ENCODE peak calls at places on chromosomes 2 and 18, in seven cellular contexts. Z is mesothelial cell of epicardium, G is tibial artery, W is HCEC 1CT, N is A549, T is stomach, E is RPMI8226. R is an unnamed sample.
A peak's percentile ranks its signal among the peaks of the same experiment; 100 is the strongest.

GRCh38 chr2:146776589-146776988 is 1068.2 kb upstream of the ACVR2A start:
- DNase-seq in Z (no peak), G (no peak), W (no peak), N (no peak), T (no peak), E (no peak), R (no peak)

GRCh38 chr2:175855794-175856453 is 146.1 kb downstream of the LNPK start:
- DNase-seq in Z (no peak), G (peak; percentile 88), W (peak; percentile 55), N (no peak), T (no peak), E (no peak), R (no peak)

GRCh38 chr18:79200546-79201268 is 131.5 kb downstream of the ATP9B start:
- DNase-seq in Z (peak; percentile 53), G (no peak), W (no peak), N (no peak), T (no peak), E (peak; percentile 10), R (peak; percentile 24)

GRCh38 chr2:119005565-119005964 is 63.6 kb downstream of the MARCO start:
- DNase-seq in Z (peak; percentile 25), G (peak; percentile 23), W (no peak), N (no peak), T (no peak), E (no peak), R (no peak)

GRCh38 chr2:46179037-46179621 is 118.1 kb upstream of the EPAS1 start:
- DNase-seq in Z (no peak), G (peak; percentile 81), W (peak; percentile 94), N (no peak), T (peak; percentile 33), E (no peak), R (no peak)

GRCh38 chr2:19362094-19362649 is 3.7 kb upstream of the OSR1 start:
- DNase-seq in Z (no peak), G (no peak), W (peak; percentile 35), N (no peak), T (no peak), E (peak; percentile 20), R (no peak)

GRCh38 chr2:39118786-39119499 is 1.9 kb downstream of the SOS1 start:
- DNase-seq in Z (no peak), G (no peak), W (no peak), N (peak; percentile 37), T (no peak), E (peak; percentile 31), R (peak; percentile 2)

GRCh38 chr2:74457549-74458131 is 598 bp upstream of the WBP1 start:
- DNase-seq in Z (peak; percentile 80), G (peak; percentile 80), W (no peak), N (peak; percentile 53), T (peak; percentile 74), E (peak; percentile 74), R (peak; percentile 66)

GRCh38 chr2:12587729-12588522 is 128.8 kb upstream of the TRIB2 start:
- DNase-seq in Z (no peak), G (no peak), W (peak; percentile 87), N (no peak), T (no peak), E (peak; percentile 35), R (no peak)

GRCh38 chr2:12970861-12971260 is 254.1 kb downstream of the TRIB2 start:
- DNase-seq in Z (no peak), G (no peak), W (peak; percentile 48), N (no peak), T (no peak), E (no peak), R (no peak)

R was measured in NCI-H1436.